ENCODE peak calls at places on chromosomes 1 and 21, in seven cellular contexts. C is fibroblast of villous mesenchyme, D is IMR-90, H is HFF-Myc, B is osteocyte, P is H9, I is GM10248. Q is an unnamed sample.
A peak's percentile ranks its signal among the peaks of the same experiment; 100 is the strongest.

GRCh38 chr1:231601775-231602674 is 24.6 kb upstream of the DISC1 start:
- DNase-seq in C (peak; percentile 72), D (peak; percentile 21), H (no peak), B (no peak), P (no peak), I (no peak), Q (no peak)

GRCh38 chr1:43350976-43351375 is 7.8 kb upstream of the CDC20 start:
- DNase-seq in C (no peak), D (no peak), H (no peak), B (no peak), P (no peak), I (no peak), Q (no peak)

GRCh38 chr1:41345434-41346075 is 15.7 kb upstream of the FOXO6 start:
- DNase-seq in C (no peak), D (no peak), H (no peak), B (no peak), P (no peak), I (no peak), Q (no peak)

GRCh38 chr1:74824497-74825107 is 91.7 kb downstream of the TYW3 start:
- DNase-seq in C (no peak), D (no peak), H (no peak), B (no peak), P (no peak), I (no peak), Q (no peak)

GRCh38 chr1:17881761-17882160 is 126.6 kb downstream of the ACTL8 start:
- DNase-seq in C (no peak), D (no peak), H (no peak), B (no peak), P (no peak), I (no peak), Q (no peak)

GRCh38 chr1:29043270-29043971 is 80.3 kb downstream of the TMEM200B start:
- DNase-seq in C (no peak), D (no peak), H (no peak), B (no peak), P (no peak), I (no peak), Q (no peak)

GRCh38 chr1:31016868-31017267 is 48.6 kb downstream of the PUM1 start:
- DNase-seq in C (no peak), D (no peak), H (no peak), B (no peak), P (no peak), I (no peak), Q (no peak)

GRCh38 chr1:29639741-29640427 is 403.6 kb downstream of the PTPRU start:
- DNase-seq in C (peak; percentile 28), D (peak; percentile 67), H (peak; percentile 10), B (peak; percentile 72), P (peak; percentile 25), I (no peak), Q (no peak)

GRCh38 chr1:147712605-147713004 is 42.3 kb upstream of the ACP6 start:
- DNase-seq in C (no peak), D (no peak), H (no peak), B (no peak), P (no peak), I (no peak), Q (no peak)

GRCh38 chr1:162689745-162690671 is 57.7 kb downstream of the DDR2 start:
- DNase-seq in C (no peak), D (peak; percentile 36), H (no peak), B (no peak), P (no peak), I (no peak), Q (no peak)

GRCh38 chr1:216913966-216914365 is 190.7 kb upstream of the ESRRG start:
- DNase-seq in C (peak; percentile 55), D (no peak), H (no peak), B (no peak), P (no peak), I (no peak), Q (no peak)

GRCh38 chr21:44083631-44084291 is 23.4 kb upstream of the PWP2 start:
- DNase-seq in C (no peak), D (no peak), H (no peak), B (no peak), P (no peak), I (no peak), Q (no peak)

GRCh38 chr1:199226163-199226562 is 587.3 kb downstream of the PTPRC start:
- DNase-seq in C (peak; percentile 38), D (peak; percentile 75), H (peak; percentile 4), B (no peak), P (no peak), I (no peak), Q (no peak)

GRCh38 chr21:37734846-37735245 is 181.4 kb downstream of the KCNJ6 start:
- DNase-seq in C (no peak), D (no peak), H (no peak), B (no peak), P (no peak), I (no peak), Q (no peak)

GRCh38 chr1:202143768-202144509 is 598 bp downstream of the ARL8A start:
- DNase-seq in C (peak; percentile 37), D (no peak), H (no peak), B (no peak), P (peak; percentile 74), I (peak; percentile 72), Q (peak; percentile 40)

GRCh38 chr1:943545-944340 is 15.3 kb downstream of the NOC2L start:
- DNase-seq in C (no peak), D (no peak), H (no peak), B (no peak), P (no peak), I (no peak), Q (no peak)

GRCh38 chr1:167263784-167264464 is 43.2 kb downstream of the POU2F1 start:
- DNase-seq in C (no peak), D (no peak), H (no peak), B (no peak), P (no peak), I (no peak), Q (no peak)

GRCh38 chr21:38819719-38820147 is 14.0 kb downstream of the ETS2 start:
- DNase-seq in C (peak; percentile 68), D (peak; percentile 77), H (no peak), B (peak; percentile 80), P (no peak), I (no peak), Q (no peak)

GRCh38 chr1:231040800-231041704 is 998 bp upstream of the FAM89A start:
- DNase-seq in C (peak; percentile 70), D (no peak), H (no peak), B (no peak), P (peak; percentile 42), I (no peak), Q (peak; percentile 40)

GRCh38 chr1:209652121-209652742 is at the start of gene LAMB3:
- DNase-seq in C (no peak), D (no peak), H (no peak), B (no peak), P (no peak), I (no peak), Q (no peak)

GRCh38 chr1:55216078-55216477 is 914 bp upstream of the USP24 start:
- DNase-seq in C (no peak), D (no peak), H (no peak), B (no peak), P (no peak), I (no peak), Q (no peak)

GRCh38 chr1:224333939-224334701 is 4.1 kb upstream of the NVL start:
- DNase-seq in C (peak; percentile 48), D (peak; percentile 47), H (no peak), B (no peak), P (no peak), I (no peak), Q (no peak)

DNA sequence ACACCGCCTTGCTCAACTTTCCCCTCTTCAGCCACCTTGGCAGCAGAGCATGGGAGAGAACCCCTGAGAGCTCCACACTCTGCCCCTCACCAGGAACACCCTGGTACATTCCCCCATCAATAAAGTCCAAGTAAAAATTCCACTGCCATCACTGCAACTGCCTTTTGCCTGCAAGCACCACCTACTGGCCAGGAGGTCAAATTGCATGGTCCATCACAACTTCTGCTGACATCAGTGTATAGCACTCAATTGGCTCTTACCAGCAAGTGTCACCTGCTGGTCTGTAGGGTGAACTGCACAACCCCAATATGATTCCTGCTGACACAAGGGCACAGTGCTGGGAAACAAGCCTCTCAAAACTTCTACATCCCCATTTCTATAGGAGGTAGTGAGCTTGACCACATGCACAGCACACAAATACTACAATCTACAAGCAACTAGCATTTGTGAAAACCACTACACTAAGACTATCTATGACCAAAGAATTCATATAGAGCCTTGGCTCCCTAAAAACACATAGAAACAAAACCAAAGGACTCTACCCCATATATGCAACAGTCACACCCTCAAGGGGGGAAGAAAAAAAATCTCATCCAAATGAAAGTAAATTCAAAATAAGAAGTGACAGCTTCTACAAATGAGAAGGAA is 69.2 kb downstream of the FASLG start:
- DNase-seq in C (no peak), D (peak; percentile 29), H (no peak), B (no peak), P (peak; percentile 76), I (peak; percentile 26), Q (no peak)
- TF ChIP-seq CTCF in C (peak; percentile 48), D (peak; percentile 45), H (peak; percentile 68), B (peak; percentile 35), P (peak; percentile 94), I (peak; percentile 29), Q (peak; percentile 38)

GRCh38 chr1:38071530-38072266 is 25.1 kb upstream of the POU3F1 start:
- DNase-seq in C (peak; percentile 44), D (peak; percentile 55), H (no peak), B (no peak), P (no peak), I (peak; percentile 66), Q (no peak)
- TF ChIP-seq CTCF in C (peak; percentile 52), D (peak; percentile 52), H (peak; percentile 40), B (peak; percentile 41), P (peak; percentile 67), I (peak; percentile 40), Q (no peak)

GRCh38 chr21:29888437-29888836 is 51.4 kb downstream of the GRIK1 start:
- DNase-seq in C (no peak), D (no peak), H (peak; percentile 2), B (no peak), P (no peak), I (no peak), Q (no peak)

GRCh38 chr21:29892379-29892778 is 47.4 kb downstream of the GRIK1 start:
- DNase-seq in C (no peak), D (no peak), H (no peak), B (no peak), P (no peak), I (no peak), Q (no peak)

GRCh38 chr21:29896884-29897283 is 42.9 kb downstream of the GRIK1 start:
- DNase-seq in C (no peak), D (no peak), H (no peak), B (no peak), P (no peak), I (no peak), Q (no peak)

DNA sequence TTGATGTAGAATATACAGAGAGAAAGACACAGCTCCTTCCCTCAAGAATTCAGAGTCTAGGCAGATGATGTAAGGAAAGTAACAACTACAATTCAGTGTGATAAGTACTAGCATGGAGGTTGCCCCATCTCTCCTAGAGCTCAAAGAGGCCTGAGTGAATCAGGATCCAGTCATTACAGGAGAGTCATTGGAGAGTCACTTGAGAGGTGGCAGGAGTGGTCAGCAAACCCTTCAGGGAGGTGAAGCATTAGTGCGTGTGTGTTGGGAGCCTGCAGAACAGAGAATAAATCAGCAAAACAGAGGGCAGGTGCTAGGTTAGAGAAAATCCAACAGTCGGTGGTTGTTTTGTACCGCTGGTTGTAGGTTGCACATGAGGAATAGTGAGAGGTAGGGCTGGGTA is 46.1 kb downstream of the GRIK1 start:
- DNase-seq in C (no peak), D (no peak), H (no peak), B (no peak), P (no peak), I (no peak), Q (no peak)
- TF ChIP-seq CTCF in C (no peak), D (no peak), H (no peak), B (no peak), P (no peak), I (no peak), Q (no peak)

GRCh38 chr1:200894712-200895447 is at the start of gene INAVA:
- DNase-seq in C (no peak), D (no peak), H (no peak), B (no peak), P (no peak), I (no peak), Q (no peak)
- TF ChIP-seq CTCF in C (no peak), D (no peak), H (no peak), B (no peak), P (peak; percentile 32), I (no peak), Q (no peak)

Q was measured in nephron progenitor cell.